ENCODE peak calls at places on chromosomes 12 and 14, in five cellular contexts. E is T47D, T is D341Med, S is heart right ventricle, I is AG08396. Y is an unnamed sample.

GRCh38 chr12:116455540-116456306 is 103.5 kb upstream of the MAP1LC3B2 start:
- DNase-seq in T (no peak), S (peak), I (peak), E (peak), Y (no peak)

GRCh38 chr12:19382563-19382962 is 56.7 kb upstream of the AEBP2 start:
- DNase-seq in S (no peak), E (no peak), T (no peak), I (no peak), Y (no peak)

GRCh38 chr14:72315720-72316119 is 383.5 kb downstream of the RGS6 start:
- DNase-seq in E (no peak), S (no peak), T (no peak), I (no peak), Y (no peak)

GRCh38 chr12:25347716-25348261 is 97.1 kb upstream of the KRAS start:
- DNase-seq in T (no peak), E (peak), I (no peak), S (no peak), Y (no peak)

GRCh38 chr14:41549821-41550597 is 56.7 kb upstream of the LRFN5 start:
- DNase-seq in I (no peak), E (no peak), T (no peak), S (no peak), Y (no peak)

GRCh38 chr14:97977711-97978261 is 1180.6 kb downstream of the VRK1 start:
- DNase-seq in E (peak), T (peak), I (no peak), S (peak), Y (no peak)

GRCh38 chr12:43988838-43989560 is 153.1 kb downstream of the TMEM117 start:
- DNase-seq in T (no peak), S (no peak), E (no peak), I (peak), Y (no peak)

GRCh38 chr12:95615735-95616134 is 64.5 kb upstream of the USP44 start:
- DNase-seq in S (no peak), E (no peak), T (no peak), I (no peak), Y (no peak)

GRCh38 chr12:90410962-90411361 is 544.0 kb downstream of the CCER1 start:
- DNase-seq in I (no peak), T (no peak), S (no peak), E (no peak), Y (no peak)

GRCh38 chr12:42474391-42474790 is 115.2 kb downstream of the PRICKLE1 start:
- DNase-seq in T (no peak), E (no peak), I (peak), S (no peak), Y (no peak)

GRCh38 chr12:52081263-52081733 is 1.8 kb downstream of the SMIM41 start:
- DNase-seq in I (no peak), E (no peak), T (no peak), S (no peak), Y (peak)

Y was measured in WERI-Rb-1.